ENCODE peak calls at places on chromosomes 12 and 14, in four cellular contexts. U is Peyer's patch, Q is left ventricle myocardium inferior, P is hepatocyte. N is an unnamed sample.
A peak's percentile ranks its signal among the peaks of the same experiment; 100 is the strongest.

GRCh38 chr12:69639400-69640016 is 28.8 kb upstream of the LRRC10 start:
- DNase-seq in U (peak; percentile 80), P (peak; percentile 85), Q (peak; percentile 48), N (peak; percentile 73)

GRCh38 chr14:34064349-34064748 is 113.5 kb upstream of the EGLN3 start:
- DNase-seq in U (peak; percentile 57), Q (peak; percentile 57), P (no peak), N (no peak)

GRCh38 chr14:61153914-61154545 is 127.1 kb downstream of the TMEM30B start:
- DNase-seq in P (no peak), U (no peak), Q (no peak), N (no peak)

GRCh38 chr12:11071414-11071813 is 9.3 kb upstream of the TAS2R46 start:
- DNase-seq in P (no peak), Q (no peak), U (no peak), N (no peak)

GRCh38 chr14:45838597-45838996 is 585.6 kb upstream of the MIS18BP1 start:
- DNase-seq in U (no peak), P (peak; percentile 14), Q (no peak), N (no peak)

GRCh38 chr12:116919706-116920485 is 9.1 kb downstream of the FBXW8 start:
- DNase-seq in Q (no peak), P (no peak), U (no peak), N (no peak)

GRCh38 chr14:71606575-71606974 is 325.7 kb upstream of the RGS6 start:
- DNase-seq in Q (no peak), P (no peak), U (no peak), N (no peak)

GRCh38 chr12:131353826-131354225 is 357.1 kb upstream of the SFSWAP start:
- DNase-seq in U (no peak), Q (no peak), P (no peak), N (no peak)

GRCh38 chr14:51666831-51667230 is 15.1 kb downstream of the FRMD6 start:
- DNase-seq in P (no peak), U (no peak), Q (no peak), N (no peak)

GRCh38 chr14:51167587-51168219 is 72.3 kb upstream of the TMX1 start:
- DNase-seq in U (no peak), Q (no peak), P (no peak), N (no peak)

GRCh38 chr14:96054661-96055060 is 15.5 kb downstream of the C14orf132 start:
- DNase-seq in U (no peak), P (no peak), Q (no peak), N (no peak)

GRCh38 chr12:124110372-124110883 is 137.4 kb downstream of the ZNF664 start:
- DNase-seq in U (no peak), P (no peak), Q (no peak), N (no peak)

GRCh38 chr12:104565606-104566243 is 109.0 kb downstream of the CHST11 start:
- DNase-seq in U (no peak), P (no peak), Q (no peak), N (no peak)

GRCh38 chr14:81519200-81519998 is 14.3 kb downstream of the SEL1L start:
- DNase-seq in Q (no peak), U (no peak), P (no peak), N (no peak)

GRCh38 chr14:22767323-22767589 is 768 bp downstream of the OXA1L start:
- DNase-seq in P (no peak), U (no peak), Q (no peak), N (no peak)

GRCh38 chr12:123494124-123494843 is 36.3 kb downstream of the SNRNP35 start:
- DNase-seq in U (no peak), Q (peak; percentile 27), P (no peak), N (no peak)

GRCh38 chr14:52835122-52835903 is 43.9 kb upstream of the GNPNAT1 start:
- DNase-seq in U (no peak), P (peak; percentile 27), Q (no peak), N (no peak)

GRCh38 chr14:103576371-103577024 is 13.7 kb downstream of the COA8 start:
- DNase-seq in U (peak; percentile 93), P (peak; percentile 91), Q (peak; percentile 87), N (peak; percentile 96)

GRCh38 chr12:104600790-104601739 is 144.3 kb downstream of the CHST11 start:
- DNase-seq in U (no peak), P (no peak), Q (no peak), N (no peak)

GRCh38 chr14:51442513-51443175 is 202.6 kb downstream of the TMX1 start:
- DNase-seq in Q (no peak), U (no peak), P (peak; percentile 40), N (no peak)

GRCh38 chr12:108117163-108117849 is 11.8 kb upstream of the WSCD2 start:
- DNase-seq in Q (no peak), P (no peak), U (no peak), N (no peak)

GRCh38 chr12:1630081-1630826 is 1.2 kb downstream of the WNT5B start:
- DNase-seq in U (peak; percentile 61), P (peak; percentile 65), Q (peak; percentile 63), N (peak; percentile 72)

GRCh38 chr14:50001999-50002925 is 109.4 kb downstream of the ARF6 start:
- DNase-seq in U (peak; percentile 80), Q (no peak), P (no peak), N (peak; percentile 33)

GRCh38 chr12:132582582-132583279 is 27.7 kb downstream of the LRCOL1 start:
- DNase-seq in Q (no peak), U (no peak), P (no peak), N (no peak)
- H3K4me3 ChIP-seq in Q (peak overlapping the region; percentile 56), U (peak overlapping the region; percentile 21), P (no peak overlapping the region), N (no peak overlapping the region)

GRCh38 chr14:76955575-76956252 is 72.8 kb downstream of the IRF2BPL start:
- DNase-seq in Q (no peak), P (no peak), U (peak; percentile 62), N (no peak)
- H3K4me1 ChIP-seq in Q (peaks cover 74% of the 10 kb centered on the region), P (peaks cover 52% of the 10 kb centered on the region), U (peaks cover 42% of the 10 kb centered on the region), N (no peaks in the 10 kb centered on the region)

DNA sequence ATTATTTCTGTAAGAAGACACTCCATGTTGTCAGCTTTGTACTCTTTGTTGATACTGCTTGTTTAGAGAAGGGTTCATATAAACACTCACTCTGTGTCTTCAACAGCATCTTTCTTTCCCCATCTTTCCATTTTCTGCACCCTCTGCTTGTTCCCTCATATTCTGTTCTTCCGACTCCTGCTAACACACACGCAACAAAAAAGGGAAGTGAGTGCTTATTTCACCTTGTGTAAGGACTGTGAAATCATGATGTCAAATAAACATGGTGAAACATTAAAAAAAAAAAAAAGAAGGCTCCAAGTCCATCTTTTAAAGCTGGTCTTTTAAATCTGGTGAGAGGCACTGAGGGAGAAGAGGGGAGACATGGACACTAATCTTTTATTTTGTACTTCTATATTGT is 145.4 kb downstream of the RPAP3 start:
- DNase-seq in P (no peak), U (no peak), Q (no peak), N (no peak)
- H3K4me3 ChIP-seq in P (no peak overlapping the region), U (no peak overlapping the region), Q (no peak overlapping the region), N (no peak overlapping the region)

DNA sequence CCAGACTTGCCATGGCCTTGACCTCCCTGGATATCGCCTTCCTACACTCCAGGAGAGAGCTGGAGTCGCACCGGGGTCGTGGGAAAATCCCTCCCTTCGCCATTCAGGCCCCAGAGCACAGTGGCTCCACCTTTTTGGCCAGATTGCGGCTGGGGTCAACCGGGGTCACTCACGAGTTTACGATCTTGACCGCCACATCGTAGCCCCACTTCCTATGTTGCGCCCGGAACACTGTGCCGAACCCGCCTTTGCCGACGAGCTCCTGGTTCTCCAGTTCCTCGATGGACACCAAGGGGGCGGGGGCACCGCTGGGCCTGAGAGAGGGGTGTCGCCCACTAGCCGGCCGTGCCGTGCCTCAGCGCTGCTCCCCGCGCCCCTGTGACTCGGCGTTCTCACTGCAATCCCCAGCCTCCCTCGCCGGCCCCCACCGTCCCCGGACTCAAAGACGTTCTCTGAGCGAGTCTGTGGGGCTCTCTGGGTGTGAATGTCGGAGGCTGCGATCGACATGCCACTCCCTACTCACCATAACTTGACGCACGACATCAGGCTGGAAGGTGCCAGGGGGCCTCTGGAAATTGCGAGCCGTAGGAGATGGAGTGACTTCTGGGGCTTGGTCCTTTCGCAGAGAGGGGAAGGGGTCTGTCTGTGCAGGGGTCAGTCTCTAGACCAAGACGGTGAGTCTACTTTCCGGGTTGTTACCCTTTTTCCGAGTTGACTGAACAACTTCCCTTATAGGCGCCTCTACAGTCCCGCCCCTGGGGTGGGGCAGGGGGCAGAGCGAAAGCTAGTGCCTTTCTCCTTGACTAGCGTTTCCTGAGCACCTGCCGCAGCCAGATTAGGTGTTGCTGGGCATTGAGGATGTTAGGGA is at the start of gene RIPK3:
- DNase-seq in P (peak; percentile 70), Q (peak; percentile 47), U (peak; percentile 93), N (peak; percentile 67)
- H3K4me1 ChIP-seq in P (peaks cover 13% of the 10 kb centered on the region), Q (peaks cover 40% of the 10 kb centered on the region), U (peaks cover 26% of the 10 kb centered on the region), N (no peaks in the 10 kb centered on the region)